ENCODE peak calls at places on chromosomes 16 and 17, in ten cellular contexts. G is heart right ventricle; S is NCI-H1105; R is amniotic epithelial cell; C is T-helper 1 cell; L is activated T-helper 1 cell treated with anti-CD3 and anti-CD28 coated beads, Interleukin-2, amount 50 U/mL, for 16 hours; J is MV-4-11; B is anterior cingulate cortex; K is sciatic nerve; O is EH. N is an unnamed sample.

GRCh38 chr17:38361700-38362465 is 10.2 kb downstream of the SOCS7 start:
- DNase-seq in S (no peak), G (no peak), C (no peak), B (no peak), J (no peak), L (no peak), R (peak; percentile 41), K (no peak), O (peak; percentile 66), N (no peak)

GRCh38 chr17:64778367-64779290 is 116.5 kb upstream of the SMURF2 start:
- DNase-seq in G (no peak), R (no peak), C (no peak), K (no peak), J (no peak), L (no peak), S (peak; percentile 41), O (no peak), B (no peak), N (no peak)

GRCh38 chr17:14201595-14201994 is 35.1 kb downstream of the CDRT15 start:
- DNase-seq in O (no peak), S (no peak), L (peak; percentile 31), C (peak; percentile 92), K (no peak), R (no peak), J (no peak), B (no peak), G (no peak), N (peak; percentile 41)

GRCh38 chr17:19014628-19015215 is 10.2 kb upstream of the FAM83G start:
- DNase-seq in S (no peak), K (no peak), L (no peak), G (no peak), R (peak; percentile 15), J (peak; percentile 14), B (no peak), O (no peak), C (no peak), N (no peak)

GRCh38 chr17:40678902-40679522 is 14.0 kb upstream of the KRT222 start:
- DNase-seq in L (no peak), G (no peak), O (no peak), J (no peak), C (no peak), S (no peak), K (no peak), B (no peak), R (no peak), N (no peak)

GRCh38 chr17:76935331-76935730 is 67.1 kb downstream of the MGAT5B start:
- DNase-seq in B (no peak), L (no peak), G (no peak), O (peak; percentile 72), R (peak; percentile 52), J (no peak), C (no peak), K (no peak), S (no peak), N (no peak)

GRCh38 chr17:42284566-42284965 is 3.7 kb upstream of the STAT5A start:
- DNase-seq in G (no peak), R (no peak), S (no peak), O (no peak), K (peak; percentile 49), B (no peak), L (no peak), C (no peak), J (no peak), N (no peak)

GRCh38 chr17:66625321-66625767 is 209.6 kb upstream of the CACNG5 start:
- DNase-seq in G (no peak), J (peak; percentile 25), S (peak; percentile 1), C (no peak), K (no peak), R (peak; percentile 27), B (no peak), L (no peak), O (peak; percentile 62), N (no peak)

GRCh38 chr16:943971-944370 is 26.8 kb downstream of the LMF1 start:
- DNase-seq in J (no peak), S (no peak), L (no peak), C (no peak), R (no peak), O (no peak), G (no peak), B (no peak), K (no peak), N (no peak)

GRCh38 chr17:82655523-82655922 is 7.3 kb upstream of the WDR45B start:
- DNase-seq in C (no peak), O (no peak), J (no peak), G (no peak), L (no peak), R (no peak), B (no peak), S (no peak), K (no peak), N (no peak)

GRCh38 chr17:30000755-30001257 is 59.4 kb downstream of the EFCAB5 start:
- DNase-seq in S (no peak), B (no peak), G (no peak), J (no peak), K (no peak), O (no peak), L (no peak), C (no peak), R (peak; percentile 51), N (no peak)

GRCh38 chr16:31693733-31694132 is 166.0 kb downstream of the AHSP start:
- DNase-seq in J (no peak), G (no peak), B (no peak), C (no peak), O (no peak), L (no peak), S (no peak), R (no peak), K (no peak), N (no peak)

GRCh38 chr17:55577011-55577586 is 65.8 kb upstream of the SMIM36 start:
- DNase-seq in B (no peak), C (peak; percentile 46), G (peak; percentile 33), S (no peak), J (peak; percentile 80), R (peak; percentile 66), K (peak; percentile 79), O (peak; percentile 79), L (peak; percentile 21), N (no peak)

GRCh38 chr17:76506408-76507328 is 5.4 kb upstream of the RHBDF2 start:
- DNase-seq in S (peak; percentile 66), O (peak; percentile 70), B (peak; percentile 26), K (peak; percentile 92), C (peak; percentile 77), J (peak; percentile 51), R (peak; percentile 37), G (peak; percentile 87), L (peak; percentile 81), N (peak; percentile 75)

GRCh38 chr17:15260376-15261062 is 4.6 kb downstream of the PMP22 start:
- DNase-seq in B (peak; percentile 80), J (peak; percentile 44), O (peak; percentile 92), G (peak; percentile 92), C (peak; percentile 47), S (peak; percentile 67), R (peak; percentile 80), K (peak; percentile 93), L (peak; percentile 17), N (no peak)

GRCh38 chr16:50724237-50724747 is 17.6 kb upstream of the CYLD start:
- DNase-seq in R (no peak), L (no peak), C (peak; percentile 39), O (no peak), J (peak; percentile 24), B (no peak), K (no peak), G (no peak), S (no peak), N (no peak)

GRCh38 chr16:48446534-48446920 is 61.3 kb upstream of the SIAH1 start:
- DNase-seq in C (no peak), S (no peak), G (no peak), B (no peak), R (no peak), K (no peak), O (no peak), J (no peak), L (no peak), N (no peak)

GRCh38 chr16:53482123-53482522 is 20.9 kb downstream of the AKTIP start:
- DNase-seq in S (no peak), K (no peak), B (no peak), G (no peak), C (peak; percentile 33), L (no peak), R (peak; percentile 39), J (peak; percentile 74), O (peak; percentile 4), N (no peak)

GRCh38 chr17:17088511-17089205 is 46.4 kb downstream of the MPRIP start:
- DNase-seq in C (peak; percentile 9), R (no peak), G (no peak), L (no peak), O (no peak), S (no peak), K (peak; percentile 32), J (no peak), B (no peak), N (no peak)

GRCh38 chr17:50465635-50466034 is 3.0 kb downstream of the CHAD start:
- DNase-seq in K (no peak), S (no peak), J (no peak), R (no peak), C (no peak), O (no peak), L (no peak), B (no peak), G (no peak), N (no peak)

GRCh38 chr16:47928008-47928407 is 227.8 kb downstream of the ABCC12 start:
- DNase-seq in B (no peak), R (no peak), S (no peak), L (no peak), O (peak; percentile 6), G (no peak), K (no peak), J (no peak), C (peak; percentile 4), N (no peak)

GRCh38 chr17:69810326-69811035 is 264.5 kb upstream of the KCNJ16 start:
- DNase-seq in G (no peak), C (no peak), S (no peak), J (no peak), B (no peak), R (peak; percentile 20), K (no peak), O (no peak), L (no peak), N (no peak)

N was measured in activated CD4-positive, CD25-positive, alpha-beta regulatory T cell treated with anti-CD3 and anti-CD28 coated beads, Interleukin-2, amount 50 U/mL, for 16 hours.